ENCODE peak calls at places on chromosomes 5 and 9, in ten cellular contexts. Y is psoas muscle; H is CD4-positive, alpha-beta memory T cell; T is mesendoderm; E is esophagus squamous epithelium; F is suprapubic skin; B is endodermal cell; R is heart left ventricle; S is mammary epithelial cell; I is ovary. Q is an unnamed sample. For H3K4me1 and H3K27me3, the result is how much of the 10 kb centered on the place peaks cover.

GRCh38 chr5:101878190-101878589 is 417.9 kb downstream of the SLCO4C1 start:
- DNase-seq in Y (no peak), H (no peak), T (no peak), E (no peak), F (no peak), B (no peak), R (no peak), S (no peak), I (no peak), Q (no peak)

GRCh38 chr5:91403404-91403803 is 20.3 kb upstream of the ARRDC3 start:
- DNase-seq in Y (no peak), H (no peak), T (no peak), E (no peak), F (no peak), B (no peak), R (no peak), S (no peak), I (no peak), Q (no peak)

GRCh38 chr5:69367697-69368279 is 1.5 kb downstream of the AK6 start:
- DNase-seq in Y (no peak), H (no peak), T (no peak), E (no peak), F (no peak), B (no peak), R (no peak), S (no peak), I (no peak), Q (no peak)

GRCh38 chr9:34254966-34255825 is 73.9 kb downstream of the KIF24 start:
- DNase-seq in Y (peak), H (no peak), T (no peak), E (no peak), F (no peak), B (no peak), R (no peak), S (no peak), I (no peak), Q (no peak)

GRCh38 chr9:111974092-111974681 is 77.6 kb downstream of the UGCG start:
- DNase-seq in Y (no peak), H (no peak), T (no peak), E (no peak), F (no peak), B (no peak), R (no peak), S (no peak), I (no peak), Q (no peak)

GRCh38 chr5:149439899-149440655 is 61.0 kb upstream of the IL17B start:
- DNase-seq in Y (no peak), H (no peak), T (peak), E (no peak), F (no peak), B (peak), R (peak), S (peak), I (no peak), Q (peak)

GRCh38 chr5:20041326-20041977 is 53.5 kb upstream of the CDH18 start:
- DNase-seq in Y (no peak), H (no peak), T (no peak), E (no peak), F (no peak), B (no peak), R (no peak), S (no peak), I (no peak), Q (no peak)

GRCh38 chr9:129840024-129840423 is 4.8 kb downstream of the USP20 start:
- DNase-seq in Y (no peak), H (peak), T (no peak), E (no peak), F (no peak), B (no peak), R (no peak), S (no peak), I (no peak), Q (no peak)

GRCh38 chr9:116726606-116727005 is 39.5 kb downstream of the TRIM32 start:
- DNase-seq in Y (no peak), H (no peak), T (no peak), E (no peak), F (no peak), B (no peak), R (no peak), S (no peak), I (no peak), Q (no peak)

GRCh38 chr5:163306421-163306820 is 131.0 kb upstream of the CCNG1 start:
- DNase-seq in Y (no peak), H (no peak), T (peak), E (no peak), F (no peak), B (no peak), R (no peak), S (peak), I (no peak), Q (peak)

GRCh38 chr5:16072616-16073015 is 107.0 kb downstream of the MARCHF11 start:
- DNase-seq in Y (no peak), H (no peak), T (no peak), E (no peak), F (no peak), B (no peak), R (no peak), S (no peak), I (no peak), Q (no peak)

GRCh38 chr5:91591076-91591475 is 208.0 kb upstream of the ARRDC3 start:
- DNase-seq in Y (no peak), H (no peak), T (peak), E (no peak), F (no peak), B (no peak), R (no peak), S (peak), I (no peak), Q (peak)

GRCh38 chr5:94893404-94894145 is 275.1 kb downstream of the SLF1 start:
- DNase-seq in Y (no peak), H (no peak), T (peak), E (no peak), F (no peak), B (no peak), R (no peak), S (no peak), I (no peak), Q (peak)

GRCh38 chr5:128637031-128637430 is 99.0 kb upstream of the FBN2 start:
- DNase-seq in Y (no peak), H (no peak), T (no peak), E (no peak), F (no peak), B (no peak), R (no peak), S (no peak), I (no peak), Q (no peak)

GRCh38 chr9:79764377-79764776 is 192.6 kb downstream of the TLE4 start:
- DNase-seq in Y (peak), H (no peak), T (peak), E (no peak), F (no peak), B (no peak), R (peak), S (peak), I (peak), Q (peak)

GRCh38 chr9:124259273-124260078 is 1.7 kb downstream of the NEK6 start:
- DNase-seq in Y (peak), H (no peak), T (peak), E (no peak), F (no peak), B (no peak), R (peak), S (peak), I (peak), Q (peak)

GRCh38 chr9:124721109-124721850 is 49.8 kb downstream of the NR6A1 start:
- DNase-seq in Y (no peak), H (no peak), T (peak), E (no peak), F (no peak), B (peak), R (no peak), S (no peak), I (no peak), Q (peak)

GRCh38 chr9:130078547-130078946 is 24.8 kb downstream of the GPR107 start:
- DNase-seq in Y (no peak), H (no peak), T (no peak), E (no peak), F (no peak), B (no peak), R (no peak), S (no peak), I (no peak), Q (no peak)

GRCh38 chr5:178589180-178590140 is 733 bp downstream of the COL23A1 start:
- DNase-seq in Y (no peak), H (no peak), T (peak), E (no peak), F (no peak), B (peak), R (peak), S (peak), I (no peak), Q (peak)

GRCh38 chr5:79201206-79201605 is 34.7 kb upstream of the JMY start:
- DNase-seq in Y (no peak), H (no peak), T (peak), E (no peak), F (no peak), B (no peak), R (no peak), S (no peak), I (no peak), Q (peak)

GRCh38 chr9:21037278-21037677 is 5.8 kb upstream of the HACD4 start:
- DNase-seq in Y (no peak), H (no peak), T (peak), E (no peak), F (no peak), B (no peak), R (no peak), S (no peak), I (no peak), Q (no peak)

GRCh38 chr5:150438873-150439546 is 10.5 kb downstream of the RPS14 start:
- DNase-seq in Y (no peak), H (no peak), T (peak), E (no peak), F (no peak), B (peak), R (no peak), S (no peak), I (no peak), Q (no peak)

GRCh38 chr5:61429906-61430305 is 97.8 kb downstream of the ZSWIM6 start:
- DNase-seq in Y (no peak), H (no peak), T (no peak), E (no peak), F (no peak), B (no peak), R (no peak), S (no peak), I (no peak), Q (no peak)

GRCh38 chr5:45411971-45412612 is 284.1 kb downstream of the HCN1 start:
- DNase-seq in Y (no peak), H (no peak), T (no peak), E (no peak), F (no peak), B (no peak), R (no peak), S (no peak), I (no peak), Q (peak)

GRCh38 chr9:94011134-94011533 is 56.0 kb upstream of the BARX1 start:
- DNase-seq in Y (no peak), H (no peak), T (no peak), E (no peak), F (no peak), B (no peak), R (no peak), S (peak), I (no peak), Q (no peak)

GRCh38 chr5:958701-959571 is 49.7 kb upstream of the NKD2 start:
- DNase-seq in Y (peak), H (no peak), T (no peak), E (no peak), F (peak), B (no peak), R (no peak), S (peak), I (peak), Q (no peak)

GRCh38 chr5:24855485-24855884 is 210.7 kb upstream of the CDH10 start:
- DNase-seq in Y (no peak), H (no peak), T (peak), E (no peak), F (no peak), B (peak), R (no peak), S (no peak), I (no peak), Q (no peak)
- H3K4me3 ChIP-seq in Y (no peak), H (no peak), T (no peak), E (no peak), F (no peak), B (no peak), R (no peak), S (no peak), I (no peak), Q (no peak)

GRCh38 chr5:97543158-97543557 is 360.1 kb upstream of the RIOK2 start:
- DNase-seq in Y (no peak), H (no peak), T (no peak), E (no peak), F (no peak), B (no peak), R (no peak), S (no peak), I (no peak), Q (no peak)

GRCh38 chr5:97545856-97546570 is 363.0 kb upstream of the RIOK2 start:
- DNase-seq in Y (no peak), H (no peak), T (peak), E (no peak), F (no peak), B (no peak), R (no peak), S (no peak), I (no peak), Q (no peak)

GRCh38 chr5:97547414-97547813 is 364.4 kb upstream of the RIOK2 start:
- DNase-seq in Y (no peak), H (no peak), T (no peak), E (no peak), F (no peak), B (no peak), R (no peak), S (no peak), I (no peak), Q (no peak)

GRCh38 chr5:97544279-97545077 is 361.4 kb upstream of the RIOK2 start:
- DNase-seq in Y (no peak), H (no peak), T (peak), E (no peak), F (no peak), B (peak), R (no peak), S (peak), I (no peak), Q (no peak)

GRCh38 chr5:97545446-97545845 is 362.4 kb upstream of the RIOK2 start:
- DNase-seq in Y (no peak), H (no peak), T (no peak), E (no peak), F (no peak), B (no peak), R (no peak), S (no peak), I (no peak), Q (no peak)
- H3K4me1 ChIP-seq in Y (under half), H (under half), T (under half), E (under half), F (under half), B (under half), R (under half), S (under half), I (under half), Q (under half)

GRCh38 chr9:136200424-136200823 is 4.5 kb downstream of the LHX3 start:
- DNase-seq in Y (no peak), H (no peak), T (no peak), E (no peak), F (no peak), B (no peak), R (no peak), S (no peak), I (no peak), Q (no peak)
- H3K27me3 ChIP-seq in Y (half or more), H (under half), T (half or more), E (half or more), F (half or more), B (half or more), R (half or more), S (half or more), I (under half), Q (half or more)

GRCh38 chr9:89178162-89179120 is at the start of gene SHC3:
- DNase-seq in Y (peak), H (no peak), T (peak), E (no peak), F (no peak), B (peak), R (no peak), S (no peak), I (no peak), Q (peak)

GRCh38 chr9:89177401-89178161 is 1.0 kb downstream of the SHC3 start:
- DNase-seq in Y (no peak), H (no peak), T (peak), E (no peak), F (no peak), B (peak), R (no peak), S (no peak), I (no peak), Q (peak)

GRCh38 chr9:89177021-89177400 is 1.6 kb downstream of the SHC3 start:
- DNase-seq in Y (no peak), H (no peak), T (peak), E (no peak), F (no peak), B (peak), R (no peak), S (no peak), I (no peak), Q (peak)

GRCh38 chr9:89179920-89180667 is 1.5 kb upstream of the SHC3 start:
- DNase-seq in Y (peak), H (no peak), T (peak), E (peak), F (peak), B (peak), R (peak), S (peak), I (peak), Q (peak)

GRCh38 chr9:89179535-89179919 is 909 bp upstream of the SHC3 start:
- DNase-seq in Y (peak), H (no peak), T (peak), E (no peak), F (no peak), B (no peak), R (no peak), S (no peak), I (no peak), Q (peak)
- H3K4me3 ChIP-seq in Y (peak), H (no peak), T (no peak), E (peak), F (peak), B (peak), R (peak), S (no peak), I (peak), Q (peak)

GRCh38 chr5:6724321-6724929 is 11.2 kb downstream of the TENT4A start:
- DNase-seq in Y (no peak), H (no peak), T (no peak), E (no peak), F (peak), B (no peak), R (no peak), S (no peak), I (no peak), Q (no peak)
- H3K4me1 ChIP-seq in Y (half or more), H (half or more), T (under half), E (half or more), F (half or more), B (under half), R (half or more), S (under half), I (under half), Q (under half)

GRCh38 chr9:137298983-137299521 is 3.0 kb downstream of the NRARP start:
- DNase-seq in Y (no peak), H (no peak), T (no peak), E (no peak), F (no peak), B (peak), R (peak), S (no peak), I (no peak), Q (no peak)
- H3K27me3 ChIP-seq in Y (half or more), H (under half), T (under half), E (under half), F (half or more), B (half or more), R (half or more), S (under half), I (under half), Q (under half)

GRCh38 chr5:55222819-55223124 is 4.3 kb downstream of the MCIDAS start:
- DNase-seq in Y (no peak), H (no peak), T (no peak), E (no peak), F (no peak), B (no peak), R (no peak), S (no peak), I (no peak), Q (no peak)

GRCh38 chr5:55218966-55219365 is 8.1 kb downstream of the MCIDAS start:
- DNase-seq in Y (no peak), H (no peak), T (peak), E (no peak), F (no peak), B (no peak), R (no peak), S (peak), I (no peak), Q (no peak)

GRCh38 chr5:55219770-55220169 is 7.3 kb downstream of the MCIDAS start:
- DNase-seq in Y (no peak), H (no peak), T (no peak), E (no peak), F (no peak), B (no peak), R (no peak), S (no peak), I (no peak), Q (no peak)

GRCh38 chr5:55222061-55222818 is 4.9 kb downstream of the MCIDAS start:
- DNase-seq in Y (no peak), H (no peak), T (no peak), E (no peak), F (no peak), B (peak), R (no peak), S (no peak), I (no peak), Q (no peak)

DNA sequence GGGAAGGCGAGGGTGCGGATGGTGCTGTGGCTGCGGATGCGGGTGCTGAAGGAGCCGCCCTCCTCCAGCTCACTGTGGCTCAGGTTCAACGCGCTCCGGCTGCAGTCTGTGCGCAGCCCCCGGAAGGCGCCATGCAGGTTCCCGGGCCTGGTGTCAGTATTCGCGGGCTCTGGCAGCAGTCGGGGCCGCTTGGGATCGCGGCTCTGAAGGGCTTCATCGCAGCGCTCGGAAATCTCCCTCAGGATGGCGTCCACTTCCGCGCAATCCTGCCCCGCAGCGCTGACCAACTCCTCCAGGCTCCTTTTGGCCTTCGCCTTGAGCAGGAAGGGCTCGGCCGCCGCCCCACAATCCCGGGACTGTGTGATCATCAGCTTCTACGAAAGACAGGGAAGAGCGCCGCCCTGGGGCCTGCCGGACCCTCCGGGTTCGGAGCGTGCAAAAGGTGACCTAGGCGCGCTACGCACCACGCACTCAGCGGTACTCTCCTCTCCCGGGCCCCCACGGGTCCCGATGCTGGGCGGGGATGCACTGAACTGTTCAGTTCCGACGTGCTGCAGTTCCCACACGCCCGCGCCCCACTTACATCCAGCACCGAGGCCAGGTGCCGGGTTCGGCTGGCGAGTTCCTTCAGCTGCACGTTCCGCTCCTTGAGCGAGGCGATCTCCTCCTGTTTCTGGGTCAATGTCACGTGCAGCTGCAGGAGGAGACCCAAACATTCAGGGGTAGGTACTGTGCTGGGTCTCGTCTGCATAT is 6.5 kb downstream of the MCIDAS start:
- DNase-seq in Y (peak), H (no peak), T (peak), E (no peak), F (no peak), B (peak), R (no peak), S (no peak), I (no peak), Q (no peak)
- H3K4me3 ChIP-seq in Y (peak), H (peak), T (peak), E (peak), F (peak), B (peak), R (peak), S (no peak), I (peak), Q (no peak)

GRCh38 chr5:142315231-142315900 is 9.5 kb downstream of the SPRY4 start:
- DNase-seq in Y (no peak), H (no peak), T (no peak), E (no peak), F (no peak), B (no peak), R (no peak), S (no peak), I (no peak), Q (no peak)

GRCh38 chr5:142317673-142318261 is 7.1 kb downstream of the SPRY4 start:
- DNase-seq in Y (no peak), H (no peak), T (no peak), E (no peak), F (no peak), B (no peak), R (no peak), S (no peak), I (no peak), Q (peak)

GRCh38 chr5:142316051-142316450 is 8.8 kb downstream of the SPRY4 start:
- DNase-seq in Y (no peak), H (no peak), T (no peak), E (no peak), F (no peak), B (no peak), R (no peak), S (no peak), I (no peak), Q (peak)

GRCh38 chr5:142316681-142317080 is 8.1 kb downstream of the SPRY4 start:
- DNase-seq in Y (no peak), H (no peak), T (no peak), E (no peak), F (no peak), B (no peak), R (no peak), S (no peak), I (no peak), Q (peak)

GRCh38 chr5:142317173-142317572 is 7.6 kb downstream of the SPRY4 start:
- DNase-seq in Y (no peak), H (no peak), T (no peak), E (no peak), F (no peak), B (no peak), R (no peak), S (no peak), I (no peak), Q (no peak)
- H3K4me1 ChIP-seq in Y (under half), H (under half), T (under half), E (half or more), F (under half), B (under half), R (half or more), S (under half), I (under half), Q (half or more)

Q was measured in A673.